ENCODE peak calls at places on chromosome 19, in seven cellular contexts. One of them, this sample, is unnamed.

GRCh38 chr19:14310055-14310454 is 71.2 kb upstream of the ADGRE5 start:
- DNase-seq in germinal center: no peak
- DNase-seq in SW 1271: no peak
- DNase-seq in AG09319: no peak
- DNase-seq in fibroblast of the conjunctiva: no peak
- DNase-seq in uterus: no peak
- DNase-seq in frontal cortex: no peak
- DNase-seq in this sample: no peak

GRCh38 chr19:17107546-17108452 is 32.2 kb downstream of the MYO9B start:
- DNase-seq in frontal cortex: peak
- DNase-seq in uterus: peak
- DNase-seq in germinal center: no peak
- DNase-seq in fibroblast of the conjunctiva: peak
- DNase-seq in AG09319: peak
- DNase-seq in SW 1271: peak
- DNase-seq in this sample: no peak

GRCh38 chr19:48868196-48868886 is at the start of gene PLEKHA4:
- DNase-seq in fibroblast of the conjunctiva: no peak
- DNase-seq in germinal center: no peak
- DNase-seq in AG09319: no peak
- DNase-seq in frontal cortex: no peak
- DNase-seq in uterus: peak
- DNase-seq in SW 1271: no peak
- DNase-seq in this sample: no peak

GRCh38 chr19:31167695-31168094 is 181.5 kb downstream of the TSHZ3 start:
- DNase-seq in uterus: no peak
- DNase-seq in germinal center: no peak
- DNase-seq in SW 1271: no peak
- DNase-seq in fibroblast of the conjunctiva: no peak
- DNase-seq in AG09319: no peak
- DNase-seq in frontal cortex: no peak
- DNase-seq in this sample: no peak

GRCh38 chr19:44603201-44603945 is 10.0 kb upstream of the IGSF23 start:
- DNase-seq in germinal center: no peak
- DNase-seq in SW 1271: peak
- DNase-seq in AG09319: peak
- DNase-seq in frontal cortex: no peak
- DNase-seq in uterus: peak
- DNase-seq in fibroblast of the conjunctiva: peak
- DNase-seq in this sample: no peak

GRCh38 chr19:34998777-34999497 is 1.2 kb upstream of the GRAMD1A start:
- DNase-seq in uterus: no peak
- DNase-seq in frontal cortex: no peak
- DNase-seq in fibroblast of the conjunctiva: no peak
- DNase-seq in AG09319: no peak
- DNase-seq in germinal center: no peak
- DNase-seq in SW 1271: no peak
- DNase-seq in this sample: no peak

GRCh38 chr19:5828661-5829566 is 10.6 kb downstream of the FUT6 start:
- DNase-seq in SW 1271: peak
- DNase-seq in germinal center: peak
- DNase-seq in fibroblast of the conjunctiva: no peak
- DNase-seq in AG09319: no peak
- DNase-seq in uterus: peak
- DNase-seq in frontal cortex: no peak
- DNase-seq in this sample: peak

GRCh38 chr19:34888091-34888490 is 38.6 kb upstream of the ZNF30 start:
- DNase-seq in fibroblast of the conjunctiva: no peak
- DNase-seq in SW 1271: no peak
- DNase-seq in germinal center: no peak
- DNase-seq in uterus: no peak
- DNase-seq in frontal cortex: no peak
- DNase-seq in AG09319: no peak
- DNase-seq in this sample: no peak

GRCh38 chr19:34962281-34962944 is 1.6 kb downstream of the ZNF792 start:
- DNase-seq in fibroblast of the conjunctiva: no peak
- DNase-seq in AG09319: no peak
- DNase-seq in frontal cortex: no peak
- DNase-seq in SW 1271: no peak
- DNase-seq in germinal center: no peak
- DNase-seq in uterus: peak
- DNase-seq in this sample: no peak

GRCh38 chr19:2059422-2060201 is 8.6 kb upstream of the MKNK2 start:
- DNase-seq in germinal center: no peak
- DNase-seq in AG09319: peak
- DNase-seq in fibroblast of the conjunctiva: peak
- DNase-seq in frontal cortex: no peak
- DNase-seq in uterus: peak
- DNase-seq in SW 1271: peak
- DNase-seq in this sample: no peak

GRCh38 chr19:3178973-3179738 is 587 bp downstream of the S1PR4 start:
- DNase-seq in AG09319: no peak
- DNase-seq in uterus: no peak
- DNase-seq in fibroblast of the conjunctiva: no peak
- DNase-seq in SW 1271: no peak
- DNase-seq in germinal center: no peak
- DNase-seq in frontal cortex: no peak
- DNase-seq in this sample: no peak

GRCh38 chr19:2127758-2128157 is 23.6 kb downstream of the AP3D1 start:
- DNase-seq in germinal center: no peak
- DNase-seq in SW 1271: no peak
- DNase-seq in AG09319: no peak
- DNase-seq in frontal cortex: no peak
- DNase-seq in uterus: no peak
- DNase-seq in fibroblast of the conjunctiva: no peak
- DNase-seq in this sample: no peak

GRCh38 chr19:16615788-16616187 is 12.2 kb downstream of the MED26 start:
- DNase-seq in AG09319: no peak
- DNase-seq in SW 1271: no peak
- DNase-seq in frontal cortex: no peak
- DNase-seq in germinal center: no peak
- DNase-seq in uterus: no peak
- DNase-seq in fibroblast of the conjunctiva: no peak
- DNase-seq in this sample: no peak

GRCh38 chr19:5345895-5346386 is 5.3 kb upstream of the PTPRS start:
- DNase-seq in germinal center: no peak
- DNase-seq in fibroblast of the conjunctiva: no peak
- DNase-seq in AG09319: no peak
- DNase-seq in uterus: no peak
- DNase-seq in frontal cortex: no peak
- DNase-seq in SW 1271: peak
- DNase-seq in this sample: no peak

This sample was measured in RPMI8226.